ENCODE peak calls at places on chromosomes 3 and 15, in five cellular contexts. E is sigmoid colon, Z is endothelial cell of umbilical vein, R is psoas muscle, F is neuronal stem cell. G is an unnamed sample. For H3K36me3 and H3K4me1, the result is how much of the 10 kb centered on the place peaks cover.

GRCh38 chr15:48337626-48338025 is 6.4 kb downstream of the DUT start:
- DNase-seq in F (no peak), E (no peak), Z (no peak), R (no peak), G (no peak)

GRCh38 chr3:139611540-139611939 is 66.2 kb downstream of the NMNAT3 start:
- DNase-seq in R (no peak), F (no peak), E (no peak), Z (no peak), G (no peak)

GRCh38 chr15:40160021-40160420 is 848 bp upstream of the BUB1B start:
- DNase-seq in Z (no peak), E (no peak), F (no peak), R (no peak), G (no peak)

GRCh38 chr15:77858677-77859490 is 218.6 kb downstream of the TBC1D2B start:
- DNase-seq in F (no peak), Z (no peak), R (peak), E (peak), G (no peak)

GRCh38 chr3:42605550-42606173 is 5.2 kb downstream of the NKTR start:
- DNase-seq in F (no peak), Z (peak), R (no peak), E (no peak), G (no peak)

GRCh38 chr15:39896837-39897236 is 23.2 kb downstream of the GPR176 start:
- DNase-seq in E (no peak), F (no peak), R (no peak), Z (no peak), G (no peak)

GRCh38 chr3:1092771-1093170 is at the start of gene CNTN6:
- DNase-seq in R (no peak), F (peak), Z (no peak), E (no peak), G (no peak)

GRCh38 chr3:134485620-134486576 is at the start of the genes ANAPC13 and CEP63:
- DNase-seq in Z (peak), F (peak), R (peak), E (peak), G (peak)

GRCh38 chr3:169575381-169575780 is 88.1 kb downstream of the MECOM start:
- DNase-seq in E (no peak), F (no peak), Z (peak), R (no peak), G (no peak)

GRCh38 chr3:132553811-132554210 is 43.3 kb upstream of the ACKR4 start:
- DNase-seq in R (no peak), Z (peak), E (no peak), F (no peak), G (no peak)

GRCh38 chr3:191066669-191067068 is 132.4 kb upstream of the OSTN start:
- DNase-seq in R (no peak), E (no peak), Z (peak), F (no peak), G (no peak)

GRCh38 chr15:32721594-32721993 is 3.8 kb downstream of the GREM1 start:
- DNase-seq in E (no peak), Z (no peak), R (no peak), F (no peak), G (no peak)

GRCh38 chr15:79094611-79095021 is 4.0 kb upstream of the RASGRF1 start:
- DNase-seq in F (no peak), Z (no peak), R (no peak), E (no peak), G (no peak)

GRCh38 chr3:64214002-64214696 is 11.1 kb downstream of the PRICKLE2 start:
- DNase-seq in R (peak), E (peak), F (no peak), Z (peak), G (peak)

GRCh38 chr15:39854161-39854560 is 65.9 kb downstream of the GPR176 start:
- DNase-seq in E (no peak), Z (no peak), F (no peak), R (no peak), G (no peak)

GRCh38 chr15:89845305-89845893 is 30.7 kb upstream of the ANPEP start:
- DNase-seq in R (no peak), Z (peak), E (no peak), F (no peak), G (no peak)

GRCh38 chr15:88091444-88092016 is 165.0 kb downstream of the NTRK3 start:
- DNase-seq in E (no peak), R (no peak), F (no peak), Z (no peak), G (no peak)

GRCh38 chr15:98858610-98859023 is 149.0 kb downstream of the PGPEP1L start:
- DNase-seq in E (no peak), Z (peak), R (no peak), F (no peak), G (no peak)

GRCh38 chr3:14486460-14486859 is 53.7 kb downstream of the GRIP2 start:
- DNase-seq in F (no peak), R (no peak), E (no peak), Z (no peak), G (no peak)

GRCh38 chr3:172666181-172666872 is 44.5 kb downstream of the NCEH1 start:
- DNase-seq in E (no peak), F (no peak), Z (no peak), R (no peak), G (no peak)

GRCh38 chr3:190586631-190587000 is 72.7 kb downstream of the IL1RAP start:
- DNase-seq in E (no peak), R (no peak), F (no peak), Z (peak), G (no peak)

GRCh38 chr3:193851416-193851815 is 258.4 kb downstream of the OPA1 start:
- DNase-seq in F (no peak), R (no peak), Z (peak), E (no peak), G (no peak)

GRCh38 chr3:16067837-16068471 is 106.5 kb upstream of the GALNT15 start:
- DNase-seq in F (no peak), E (no peak), R (no peak), Z (peak), G (no peak)

GRCh38 chr3:56839784-56840724 is 38.3 kb upstream of the ARHGEF3 start:
- DNase-seq in Z (no peak), R (no peak), E (no peak), F (no peak), G (no peak)

GRCh38 chr15:59676565-59676964 is 12.6 kb downstream of the BNIP2 start:
- DNase-seq in F (no peak), Z (no peak), R (no peak), E (no peak), G (no peak)
- H3K36me3 ChIP-seq in F (half or more), Z (under half), R (half or more), E (half or more), G (under half)

GRCh38 chr3:127015282-127016042 is 32.5 kb downstream of the PLXNA1 start:
- DNase-seq in F (peak), R (no peak), Z (no peak), E (no peak), G (no peak)
- H3K4me3 ChIP-seq in F (no peak), R (no peak), Z (no peak), E (no peak), G (no peak)

GRCh38 chr3:187262360-187262759 is 29.2 kb downstream of the MASP1 start:
- DNase-seq in E (no peak), R (no peak), Z (no peak), F (no peak), G (no peak)
- H3K4me1 ChIP-seq in E (under half), R (under half), Z (under half), F (under half), G (under half)

DNA sequence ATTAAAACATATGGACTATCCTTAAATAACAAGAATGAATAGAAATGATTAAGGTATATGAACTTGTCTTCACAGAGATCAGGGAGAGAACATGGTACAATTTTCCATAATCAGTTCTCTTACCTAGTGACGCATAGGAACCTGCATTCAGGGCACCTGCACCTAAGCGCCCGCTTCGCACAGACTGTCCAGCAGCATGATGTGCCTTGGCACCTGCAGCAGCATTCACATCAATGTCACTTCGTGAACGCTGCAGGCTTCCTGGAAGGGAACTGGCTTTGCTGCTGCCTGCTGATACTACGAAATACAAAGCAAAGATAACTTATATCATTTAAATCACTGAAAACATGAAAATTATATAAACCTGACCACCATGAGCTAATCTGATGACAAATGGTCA is 115.2 kb downstream of the CLASP2 start:
- DNase-seq in F (no peak), E (no peak), Z (no peak), R (no peak), G (no peak)
- H3K36me3 ChIP-seq in F (half or more), E (under half), Z (under half), R (half or more), G (under half)

GRCh38 chr3:149005424-149005823 is 14.1 kb downstream of the GYG1 start:
- DNase-seq in E (no peak), F (no peak), R (no peak), Z (no peak), G (no peak)
- H3K4me3 ChIP-seq in E (no peak), F (no peak), R (no peak), Z (no peak), G (no peak)

DNA sequence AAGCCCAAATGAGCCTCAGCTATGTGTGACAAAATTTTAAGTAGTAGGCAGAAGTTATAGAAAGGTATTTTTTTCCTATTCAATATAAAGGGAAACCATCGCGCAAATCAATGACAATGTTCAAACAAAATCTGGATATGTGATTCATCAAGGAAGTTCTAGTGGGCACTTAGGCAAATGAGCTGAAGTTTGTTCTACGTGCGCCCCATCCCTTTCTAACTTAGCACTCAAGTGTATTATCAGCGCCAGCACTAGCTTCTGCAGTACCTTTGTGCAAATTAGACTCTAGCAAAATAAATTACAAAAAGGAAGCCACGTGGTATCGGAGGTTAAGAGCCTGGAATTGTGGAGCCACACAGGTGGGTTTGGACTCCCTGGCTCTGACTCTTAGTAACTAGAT is 91.1 kb downstream of the TBL1XR1 start:
- DNase-seq in Z (no peak), F (no peak), R (no peak), E (no peak), G (no peak)
- H3K4me1 ChIP-seq in Z (under half), F (under half), R (half or more), E (half or more), G (under half)